ENCODE peak calls at places on chromosomes 11 and 22, in eight cellular contexts. S is CD8-positive, alpha-beta memory T cell; C is naive thymus-derived CD4-positive, alpha-beta T cell; Q is choroid plexus epithelial cell; G is AG10803; M is mucosa of descending colon; Z is HAP-1; J is cardiac fibroblast. N is an unnamed sample.

GRCh38 chr11:130726234-130726559 is 190.1 kb downstream of the SNX19 start:
- DNase-seq in M (no peak), G (peak), Z (no peak), J (peak), Q (peak), C (no peak), S (no peak), N (no peak)

GRCh38 chr22:24067587-24068376 is 56.7 kb downstream of the CABIN1 start:
- DNase-seq in M (no peak), G (no peak), Q (no peak), S (no peak), J (no peak), C (no peak), Z (no peak), N (no peak)

GRCh38 chr11:76524461-76524860 is 79.6 kb downstream of the EMSY start:
- DNase-seq in G (no peak), J (no peak), Q (no peak), S (no peak), C (no peak), Z (no peak), M (no peak), N (no peak)

GRCh38 chr11:109894242-109894641 is 198.9 kb upstream of the ZC3H12C start:
- DNase-seq in Z (no peak), C (no peak), S (no peak), G (no peak), J (no peak), Q (no peak), M (no peak), N (no peak)

GRCh38 chr11:10654211-10655150 is 39.1 kb downstream of the IRAG1 start:
- DNase-seq in M (no peak), J (peak), S (peak), C (no peak), Q (peak), Z (peak), G (peak), N (no peak)

GRCh38 chr22:45934659-45935341 is 42.2 kb downstream of the WNT7B start:
- DNase-seq in C (no peak), M (no peak), Z (no peak), J (peak), Q (peak), G (peak), S (no peak), N (no peak)

GRCh38 chr11:128940156-128940555 is 2.5 kb downstream of the TP53AIP1 start:
- DNase-seq in Q (no peak), M (no peak), C (no peak), G (no peak), Z (no peak), S (no peak), J (no peak), N (no peak)

GRCh38 chr11:126079640-126080205 is 17.1 kb upstream of the CDON start:
- DNase-seq in J (no peak), G (no peak), S (no peak), Z (no peak), M (no peak), Q (no peak), C (no peak), N (no peak)

GRCh38 chr11:69818243-69819108 is 740 bp downstream of the FGF3 start:
- DNase-seq in G (no peak), Z (no peak), C (no peak), J (no peak), S (no peak), M (no peak), Q (no peak), N (no peak)
- H3K4me3 ChIP-seq in G (no peak), Z (no peak), C (no peak), J (no peak), S (no peak), M (no peak), Q (no peak), N (no peak)

GRCh38 chr11:304915-305833 is 2.4 kb upstream of the IFITM2 start:
- DNase-seq in S (peak), J (peak), M (peak), Z (peak), Q (peak), C (peak), G (peak), N (no peak)
- H3K4me3 ChIP-seq in S (no peak), J (no peak), M (no peak), Z (no peak), Q (no peak), C (no peak), G (no peak), N (no peak)

GRCh38 chr11:3155691-3156258 is 9.3 kb downstream of the OSBPL5 start:
- DNase-seq in Q (no peak), M (peak), G (peak), S (no peak), Z (no peak), J (peak), C (no peak), N (no peak)

GRCh38 chr11:3152471-3153110 is 12.5 kb downstream of the OSBPL5 start:
- DNase-seq in G (no peak), Z (no peak), C (no peak), J (no peak), M (peak), Q (peak), S (no peak), N (no peak)

GRCh38 chr11:3155216-3155615 is 9.9 kb downstream of the OSBPL5 start:
- DNase-seq in Q (no peak), M (peak), C (no peak), Z (no peak), S (no peak), G (no peak), J (no peak), N (no peak)

GRCh38 chr11:3154001-3154599 is 11.0 kb downstream of the OSBPL5 start:
- DNase-seq in G (no peak), Z (no peak), C (no peak), S (no peak), Q (peak), M (peak), J (no peak), N (no peak)

GRCh38 chr11:3153291-3153861 is 11.7 kb downstream of the OSBPL5 start:
- DNase-seq in J (peak), G (peak), Q (peak), M (peak), C (no peak), Z (no peak), S (no peak), N (no peak)
- H3K4me3 ChIP-seq in J (no peak), G (no peak), Q (no peak), M (no peak), C (no peak), Z (no peak), S (no peak), N (no peak)

GRCh38 chr11:111388431-111388830 is 9.4 kb upstream of the POU2AF1 start:
- DNase-seq in Z (no peak), S (no peak), Q (no peak), G (no peak), M (no peak), C (no peak), J (no peak), N (no peak)

GRCh38 chr11:111386611-111387150 is 7.6 kb upstream of the POU2AF1 start:
- DNase-seq in J (no peak), M (no peak), C (no peak), Z (no peak), G (no peak), Q (no peak), S (no peak), N (no peak)

GRCh38 chr11:111387318-111387863 is 8.3 kb upstream of the POU2AF1 start:
- DNase-seq in J (no peak), S (no peak), Z (no peak), C (no peak), M (peak), Q (no peak), G (no peak), N (no peak)

GRCh38 chr11:111382451-111382850 is 3.4 kb upstream of the POU2AF1 start:
- DNase-seq in C (no peak), G (no peak), J (no peak), M (no peak), Z (no peak), S (no peak), Q (no peak), N (no peak)

DNA sequence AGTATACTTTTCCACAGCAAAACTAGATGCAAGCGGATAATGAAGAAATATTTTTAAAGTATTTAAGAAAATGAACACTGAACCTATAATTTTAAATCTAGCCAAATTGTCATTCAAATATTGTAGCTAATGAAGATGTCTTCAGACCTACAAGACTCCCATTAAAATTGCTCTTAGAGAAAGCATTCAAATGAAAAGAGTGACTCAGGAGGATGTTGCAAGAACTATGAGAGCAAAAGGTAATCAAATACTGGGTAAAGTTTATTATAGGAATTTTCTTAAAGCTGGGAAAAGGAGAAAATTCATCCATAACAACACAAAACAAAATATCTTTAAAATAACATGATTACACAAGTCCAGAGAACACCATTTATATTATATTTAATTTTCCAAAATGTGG is 5.4 kb upstream of the POU2AF1 start:
- DNase-seq in G (no peak), C (no peak), Z (no peak), M (no peak), J (no peak), Q (no peak), S (no peak), N (no peak)
- H3K4me3 ChIP-seq in G (no peak), C (no peak), Z (no peak), M (no peak), J (no peak), Q (no peak), S (no peak), N (no peak)

GRCh38 chr11:117934526-117935307 is 5.5 kb upstream of the TMPRSS13 start:
- DNase-seq in G (no peak), Z (no peak), C (no peak), Q (no peak), J (no peak), S (no peak), M (no peak), N (no peak)
- H3K4me3 ChIP-seq in G (no peak), Z (no peak), C (no peak), Q (no peak), J (no peak), S (no peak), M (no peak), N (no peak)

N was measured in GM06990.